ENCODE peak calls at places on chromosomes 16 and 17, in five cellular contexts. One of them, this sample, is unnamed. For H3K9me3, the result is how much of the 10 kb centered on the place peaks cover.

GRCh38 chr16:86679490-86679889 is 101.1 kb downstream of the FOXL1 start:
- DNase-seq in PC-3: no peak
- DNase-seq in AG04450: no peak
- DNase-seq in CD8-positive, alpha-beta T cell: no peak
- DNase-seq in left lung: no peak
- DNase-seq in this sample: no peak

GRCh38 chr17:28335959-28336871 is 654 bp downstream of the TNFAIP1 start:
- DNase-seq in PC-3: peak
- DNase-seq in AG04450: peak
- DNase-seq in left lung: no peak
- DNase-seq in CD8-positive, alpha-beta T cell: no peak
- DNase-seq in this sample: peak

GRCh38 chr17:48333034-48333491 is 97.0 kb downstream of the SKAP1 start:
- DNase-seq in AG04450: no peak
- DNase-seq in CD8-positive, alpha-beta T cell: no peak
- DNase-seq in PC-3: peak
- DNase-seq in left lung: no peak
- DNase-seq in this sample: no peak

GRCh38 chr17:78696016-78696992 is 85.8 kb downstream of the CYTH1 start:
- DNase-seq in CD8-positive, alpha-beta T cell: no peak
- DNase-seq in left lung: no peak
- DNase-seq in PC-3: no peak
- DNase-seq in AG04450: no peak
- DNase-seq in this sample: no peak

GRCh38 chr17:68539536-68540469 is 27.6 kb downstream of the PRKAR1A start:
- DNase-seq in AG04450: no peak
- DNase-seq in PC-3: peak
- DNase-seq in left lung: no peak
- DNase-seq in CD8-positive, alpha-beta T cell: no peak
- DNase-seq in this sample: no peak

GRCh38 chr17:70848785-70849184 is 679.5 kb downstream of the KCNJ2 start:
- DNase-seq in CD8-positive, alpha-beta T cell: no peak
- DNase-seq in PC-3: peak
- DNase-seq in left lung: no peak
- DNase-seq in AG04450: peak
- DNase-seq in this sample: no peak

GRCh38 chr17:64484380-64484779 is 12.5 kb downstream of the POLG2 start:
- DNase-seq in left lung: no peak
- DNase-seq in AG04450: no peak
- DNase-seq in PC-3: no peak
- DNase-seq in CD8-positive, alpha-beta T cell: no peak
- DNase-seq in this sample: no peak

GRCh38 chr17:58447039-58447975 is 30.0 kb upstream of the RNF43 start:
- DNase-seq in PC-3: peak
- DNase-seq in AG04450: peak
- DNase-seq in left lung: peak
- DNase-seq in CD8-positive, alpha-beta T cell: peak
- DNase-seq in this sample: peak

GRCh38 chr16:1206786-1207185 is 18.3 kb downstream of the TPSG1 start:
- DNase-seq in left lung: no peak
- DNase-seq in CD8-positive, alpha-beta T cell: no peak
- DNase-seq in AG04450: no peak
- DNase-seq in PC-3: no peak
- DNase-seq in this sample: no peak

GRCh38 chr16:51971184-51971583 is 575.8 kb downstream of the TOX3 start:
- DNase-seq in PC-3: no peak
- DNase-seq in AG04450: no peak
- DNase-seq in CD8-positive, alpha-beta T cell: no peak
- DNase-seq in left lung: no peak
- DNase-seq in this sample: peak

GRCh38 chr17:32784113-32784512 is 92.8 kb downstream of the MYO1D start:
- DNase-seq in AG04450: no peak
- DNase-seq in left lung: no peak
- DNase-seq in CD8-positive, alpha-beta T cell: no peak
- DNase-seq in PC-3: no peak
- DNase-seq in this sample: no peak

GRCh38 chr16:88296437-88297177 is 86.2 kb upstream of the ZNF469 start:
- DNase-seq in left lung: peak
- DNase-seq in AG04450: no peak
- DNase-seq in PC-3: no peak
- DNase-seq in CD8-positive, alpha-beta T cell: no peak
- DNase-seq in this sample: no peak

GRCh38 chr16:67805718-67806427 is 487 bp downstream of the RANBP10 start:
- DNase-seq in CD8-positive, alpha-beta T cell: no peak
- DNase-seq in left lung: peak
- DNase-seq in PC-3: no peak
- DNase-seq in AG04450: no peak
- DNase-seq in this sample: no peak

GRCh38 chr16:1152123-1152638 is 725 bp upstream of the CACNA1H start:
- DNase-seq in PC-3: no peak
- DNase-seq in CD8-positive, alpha-beta T cell: peak
- DNase-seq in AG04450: no peak
- DNase-seq in left lung: no peak
- DNase-seq in this sample: peak

GRCh38 chr17:72988451-72988850 is 104.0 kb downstream of the SLC39A11 start:
- DNase-seq in AG04450: no peak
- DNase-seq in PC-3: no peak
- DNase-seq in CD8-positive, alpha-beta T cell: no peak
- DNase-seq in left lung: no peak
- DNase-seq in this sample: no peak

GRCh38 chr16:66357523-66357928 is 9.0 kb upstream of the CDH5 start:
- DNase-seq in CD8-positive, alpha-beta T cell: no peak
- DNase-seq in PC-3: peak
- DNase-seq in left lung: no peak
- DNase-seq in AG04450: peak
- DNase-seq in this sample: peak

GRCh38 chr16:11056989-11057645 is 112.8 kb downstream of the CLEC16A start:
- DNase-seq in left lung: no peak
- DNase-seq in PC-3: no peak
- DNase-seq in AG04450: no peak
- DNase-seq in CD8-positive, alpha-beta T cell: no peak
- DNase-seq in this sample: no peak

GRCh38 chr17:80774643-80775281 is 216.9 kb upstream of the CHMP6 start:
- DNase-seq in PC-3: no peak
- DNase-seq in left lung: no peak
- DNase-seq in AG04450: no peak
- DNase-seq in CD8-positive, alpha-beta T cell: no peak
- DNase-seq in this sample: no peak

GRCh38 chr16:12613131-12613991 is 190.3 kb downstream of the CPPED1 start:
- DNase-seq in AG04450: no peak
- DNase-seq in left lung: no peak
- DNase-seq in PC-3: peak
- DNase-seq in CD8-positive, alpha-beta T cell: no peak
- DNase-seq in this sample: no peak

GRCh38 chr17:79944251-79944812 is 91.3 kb downstream of the TBC1D16 start:
- DNase-seq in CD8-positive, alpha-beta T cell: no peak
- DNase-seq in left lung: peak
- DNase-seq in PC-3: no peak
- DNase-seq in AG04450: no peak
- DNase-seq in this sample: no peak

GRCh38 chr17:61904094-61904710 is 23.6 kb downstream of the INTS2 start:
- DNase-seq in AG04450: no peak
- DNase-seq in left lung: no peak
- DNase-seq in CD8-positive, alpha-beta T cell: peak
- DNase-seq in PC-3: no peak
- DNase-seq in this sample: no peak

GRCh38 chr16:58533751-58534470 is 18.6 kb downstream of the SETD6 start:
- DNase-seq in PC-3: no peak
- DNase-seq in AG04450: no peak
- DNase-seq in CD8-positive, alpha-beta T cell: no peak
- DNase-seq in left lung: no peak
- DNase-seq in this sample: no peak

GRCh38 chr17:45845376-45846185 is 900 bp downstream of the SPPL2C start:
- DNase-seq in PC-3: no peak
- DNase-seq in left lung: no peak
- DNase-seq in AG04450: no peak
- DNase-seq in CD8-positive, alpha-beta T cell: no peak
- DNase-seq in this sample: no peak

GRCh38 chr17:45227101-45227591 is 5.5 kb downstream of the FMNL1 start:
- DNase-seq in AG04450: no peak
- DNase-seq in CD8-positive, alpha-beta T cell: no peak
- DNase-seq in left lung: peak
- DNase-seq in PC-3: no peak
- DNase-seq in this sample: no peak

GRCh38 chr17:68776451-68776850 is 175.3 kb upstream of the FAM20A start:
- DNase-seq in left lung: no peak
- DNase-seq in CD8-positive, alpha-beta T cell: no peak
- DNase-seq in AG04450: no peak
- DNase-seq in PC-3: no peak
- DNase-seq in this sample: peak

GRCh38 chr16:68686905-68687304 is 41.8 kb downstream of the CDH3 start:
- DNase-seq in AG04450: no peak
- DNase-seq in left lung: no peak
- DNase-seq in PC-3: no peak
- DNase-seq in CD8-positive, alpha-beta T cell: no peak
- DNase-seq in this sample: no peak

GRCh38 chr16:89136931-89137330 is 34.6 kb upstream of the CDH15 start:
- DNase-seq in left lung: peak
- DNase-seq in AG04450: no peak
- DNase-seq in PC-3: no peak
- DNase-seq in CD8-positive, alpha-beta T cell: peak
- DNase-seq in this sample: no peak

GRCh38 chr16:66439051-66439730 is 12.1 kb downstream of the BEAN1 start:
- DNase-seq in CD8-positive, alpha-beta T cell: no peak
- DNase-seq in AG04450: no peak
- DNase-seq in left lung: no peak
- DNase-seq in PC-3: no peak
- DNase-seq in this sample: no peak

GRCh38 chr16:88968589-88969280 is 8.3 kb downstream of the CBFA2T3 start:
- DNase-seq in PC-3: no peak
- DNase-seq in CD8-positive, alpha-beta T cell: peak
- DNase-seq in AG04450: no peak
- DNase-seq in left lung: peak
- DNase-seq in this sample: no peak

DNA sequence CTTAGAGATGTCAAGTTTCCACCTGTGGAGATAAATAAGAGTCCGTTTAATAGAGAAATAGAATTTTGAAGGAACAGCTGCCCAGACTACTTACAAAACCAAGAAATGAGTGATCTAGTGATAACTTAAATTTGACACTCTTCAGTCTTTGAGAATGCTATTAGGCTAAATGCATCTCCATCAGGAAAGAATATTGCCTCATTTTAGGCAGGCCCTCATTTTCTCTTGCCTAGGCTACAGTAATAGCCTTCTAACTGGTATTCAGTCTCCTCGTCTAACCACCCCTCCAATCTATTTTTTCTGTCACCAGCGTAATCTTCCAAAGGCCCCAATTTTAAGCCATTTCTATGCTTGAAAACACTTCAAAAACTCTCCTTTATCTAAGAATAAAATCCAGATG is 537.8 kb upstream of the CA10 start:
- DNase-seq in AG04450: no peak
- DNase-seq in left lung: no peak
- DNase-seq in PC-3: no peak
- DNase-seq in CD8-positive, alpha-beta T cell: no peak
- DNase-seq in this sample: no peak
- H3K9me3 ChIP-seq in AG04450: under half
- H3K9me3 ChIP-seq in left lung: under half
- H3K9me3 ChIP-seq in PC-3: under half
- H3K9me3 ChIP-seq in CD8-positive, alpha-beta T cell: under half
- H3K9me3 ChIP-seq in this sample: under half

DNA sequence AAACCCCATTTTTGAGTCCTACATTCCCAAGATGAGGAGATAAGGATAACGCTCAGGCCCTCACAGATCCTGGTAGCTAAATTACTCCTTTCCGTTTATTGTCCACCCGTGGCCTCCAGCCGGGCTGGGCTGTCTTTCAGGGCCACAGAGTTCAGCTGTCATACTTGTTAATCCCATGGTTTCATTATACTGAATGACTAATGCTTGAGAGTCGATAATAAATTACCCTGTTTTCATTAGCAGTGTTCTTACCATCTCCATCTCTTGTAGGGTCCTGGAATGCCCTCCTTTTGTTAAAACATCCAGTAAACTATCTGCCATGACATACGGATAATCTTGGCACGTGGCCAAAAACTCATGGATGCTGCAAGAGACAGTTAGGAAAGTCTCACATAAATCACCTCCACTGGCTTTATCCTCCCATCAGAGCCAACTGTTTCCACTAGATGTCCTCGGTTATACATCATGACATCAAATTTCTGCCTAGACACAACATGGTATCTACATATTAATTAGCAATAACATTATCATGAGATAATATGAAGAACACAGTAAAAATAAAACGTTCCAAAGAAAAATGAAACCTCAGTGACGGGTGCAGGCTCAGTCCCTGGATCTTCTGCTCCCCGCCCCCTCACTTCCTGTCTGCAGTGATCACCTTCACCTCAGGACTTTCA is 45.3 kb downstream of the BRD7 start:
- DNase-seq in AG04450: no peak
- DNase-seq in left lung: no peak
- DNase-seq in CD8-positive, alpha-beta T cell: no peak
- DNase-seq in PC-3: peak
- DNase-seq in this sample: peak
- TF ChIP-seq CTCF in AG04450: peak
- TF ChIP-seq CTCF in left lung: no peak
- TF ChIP-seq CTCF in CD8-positive, alpha-beta T cell: peak
- TF ChIP-seq CTCF in PC-3: peak
- TF ChIP-seq CTCF in this sample: peak

GRCh38 chr17:9255838-9256237 is 234.5 kb downstream of the NTN1 start:
- DNase-seq in left lung: no peak
- DNase-seq in PC-3: no peak
- DNase-seq in AG04450: no peak
- DNase-seq in CD8-positive, alpha-beta T cell: no peak
- DNase-seq in this sample: no peak
- H3K9me3 ChIP-seq in left lung: under half
- H3K9me3 ChIP-seq in PC-3: under half
- H3K9me3 ChIP-seq in AG04450: under half
- H3K9me3 ChIP-seq in CD8-positive, alpha-beta T cell: under half
- H3K9me3 ChIP-seq in this sample: under half

GRCh38 chr17:40315206-40315605 is 6.2 kb downstream of the RARA start:
- DNase-seq in left lung: no peak
- DNase-seq in CD8-positive, alpha-beta T cell: no peak
- DNase-seq in AG04450: no peak
- DNase-seq in PC-3: no peak
- DNase-seq in this sample: no peak

GRCh38 chr17:40314557-40314953 is 5.6 kb downstream of the RARA start:
- DNase-seq in AG04450: peak
- DNase-seq in PC-3: peak
- DNase-seq in left lung: peak
- DNase-seq in CD8-positive, alpha-beta T cell: peak
- DNase-seq in this sample: peak

GRCh38 chr17:40312131-40312731 is 3.3 kb downstream of the RARA start:
- DNase-seq in CD8-positive, alpha-beta T cell: no peak
- DNase-seq in AG04450: no peak
- DNase-seq in left lung: peak
- DNase-seq in PC-3: peak
- DNase-seq in this sample: no peak

GRCh38 chr17:40312893-40313659 is 4.1 kb downstream of the RARA start:
- DNase-seq in left lung: peak
- DNase-seq in AG04450: no peak
- DNase-seq in PC-3: no peak
- DNase-seq in CD8-positive, alpha-beta T cell: no peak
- DNase-seq in this sample: no peak

GRCh38 chr17:40313660-40314556 is 4.9 kb downstream of the RARA start:
- DNase-seq in CD8-positive, alpha-beta T cell: no peak
- DNase-seq in AG04450: no peak
- DNase-seq in PC-3: peak
- DNase-seq in left lung: no peak
- DNase-seq in this sample: no peak
- TF ChIP-seq CTCF in CD8-positive, alpha-beta T cell: no peak
- TF ChIP-seq CTCF in AG04450: no peak
- TF ChIP-seq CTCF in PC-3: no peak
- TF ChIP-seq CTCF in left lung: no peak
- TF ChIP-seq CTCF in this sample: no peak

This sample was measured in A673.